ENCODE peak calls at places on chromosomes 7 and 10, in ten cellular contexts. T, Y, A, R, S, I, O, M, Q and K are unnamed samples.

GRCh38 chr10:20494474-20494873 is 402.6 kb downstream of the NEBL start:
- DNase-seq in T (peak; percentile 74), Y (no peak), A (no peak), R (no peak), S (no peak), I (no peak), O (no peak), M (peak; percentile 87), Q (no peak), K (peak; percentile 26)

GRCh38 chr7:2525931-2526630 is 6.5 kb downstream of the LFNG start:
- DNase-seq in T (no peak), Y (no peak), A (peak; percentile 55), R (no peak), S (no peak), I (no peak), O (no peak), M (no peak), Q (no peak), K (no peak)

GRCh38 chr7:101848168-101848951 is 30.9 kb downstream of the CUX1 start:
- DNase-seq in T (no peak), Y (no peak), A (no peak), R (no peak), S (no peak), I (no peak), O (no peak), M (no peak), Q (no peak), K (no peak)

GRCh38 chr7:64686493-64687184 is 20.7 kb downstream of the ZNF107 start:
- DNase-seq in T (peak; percentile 79), Y (no peak), A (no peak), R (no peak), S (no peak), I (no peak), O (no peak), M (no peak), Q (peak; percentile 59), K (no peak)

GRCh38 chr10:43160919-43161251 is 22.6 kb downstream of the CSGALNACT2 start:
- DNase-seq in T (no peak), Y (no peak), A (no peak), R (no peak), S (no peak), I (no peak), O (no peak), M (no peak), Q (no peak), K (no peak)

GRCh38 chr7:46930336-46930735 is 651.6 kb downstream of the TNS3 start:
- DNase-seq in T (peak; percentile 96), Y (no peak), A (no peak), R (no peak), S (no peak), I (peak; percentile 96), O (peak; percentile 93), M (peak; percentile 96), Q (no peak), K (peak; percentile 95)

GRCh38 chr10:12685261-12685861 is 316.2 kb downstream of the CCDC3 start:
- DNase-seq in T (no peak), Y (no peak), A (no peak), R (no peak), S (no peak), I (peak; percentile 42), O (no peak), M (no peak), Q (no peak), K (no peak)

GRCh38 chr10:43347997-43348396 is 23.4 kb upstream of the FXYD4 start:
- DNase-seq in T (peak; percentile 30), Y (no peak), A (no peak), R (no peak), S (no peak), I (no peak), O (no peak), M (no peak), Q (no peak), K (no peak)

GRCh38 chr10:126321455-126321854 is 66.8 kb downstream of the ADAM12 start:
- DNase-seq in T (no peak), Y (peak; percentile 70), A (no peak), R (no peak), S (no peak), I (no peak), O (no peak), M (no peak), Q (no peak), K (no peak)

GRCh38 chr10:18217577-18217976 is 77.4 kb downstream of the CACNB2 start:
- DNase-seq in T (no peak), Y (no peak), A (no peak), R (no peak), S (no peak), I (no peak), O (no peak), M (no peak), Q (no peak), K (no peak)

GRCh38 chr10:113221756-113222168 is 271.7 kb downstream of the TCF7L2 start:
- DNase-seq in T (peak; percentile 18), Y (peak; percentile 61), A (no peak), R (peak; percentile 4), S (no peak), I (no peak), O (no peak), M (peak; percentile 5), Q (no peak), K (no peak)

GRCh38 chr7:7761340-7761973 is 43.0 kb upstream of the RPA3 start:
- DNase-seq in T (peak; percentile 61), Y (no peak), A (no peak), R (peak; percentile 51), S (no peak), I (no peak), O (no peak), M (peak; percentile 75), Q (no peak), K (no peak)
- H3K4me3 ChIP-seq in T (peak overlapping the region; percentile 30), Y (peak overlapping the region; percentile 49), A (peak overlapping the region; percentile 92), R (peak overlapping the region; percentile 48), S (peak overlapping the region; percentile 48), I (peak overlapping the region; percentile 50), O (no peak overlapping the region), M (peak overlapping the region; percentile 45), Q (peak overlapping the region; percentile 40), K (peak overlapping the region; percentile 39)

GRCh38 chr7:159212226-159212625 is 67.6 kb upstream of the VIPR2 start:
- DNase-seq in T (no peak), Y (no peak), A (peak; percentile 8), R (no peak), S (no peak), I (no peak), O (no peak), M (no peak), Q (no peak), K (no peak)

GRCh38 chr7:159213253-159213652 is 68.6 kb upstream of the VIPR2 start:
- DNase-seq in T (no peak), Y (no peak), A (no peak), R (no peak), S (no peak), I (no peak), O (no peak), M (no peak), Q (no peak), K (no peak)

GRCh38 chr7:159215053-159215452 is 70.4 kb upstream of the VIPR2 start:
- DNase-seq in T (no peak), Y (no peak), A (no peak), R (no peak), S (no peak), I (no peak), O (no peak), M (no peak), Q (no peak), K (no peak)

GRCh38 chr7:159209429-159209828 is 64.8 kb upstream of the VIPR2 start:
- DNase-seq in T (no peak), Y (no peak), A (no peak), R (peak; percentile 6), S (no peak), I (no peak), O (no peak), M (no peak), Q (no peak), K (no peak)

GRCh38 chr7:159211540-159212182 is 67.0 kb upstream of the VIPR2 start:
- DNase-seq in T (no peak), Y (no peak), A (peak; percentile 68), R (no peak), S (no peak), I (no peak), O (no peak), M (no peak), Q (no peak), K (no peak)
- H3K4me3 ChIP-seq in T (no peak overlapping the region), Y (no peak overlapping the region), A (no peak overlapping the region), R (no peak overlapping the region), S (no peak overlapping the region), I (no peak overlapping the region), O (no peak overlapping the region), M (no peak overlapping the region), Q (no peak overlapping the region), K (no peak overlapping the region)

DNA sequence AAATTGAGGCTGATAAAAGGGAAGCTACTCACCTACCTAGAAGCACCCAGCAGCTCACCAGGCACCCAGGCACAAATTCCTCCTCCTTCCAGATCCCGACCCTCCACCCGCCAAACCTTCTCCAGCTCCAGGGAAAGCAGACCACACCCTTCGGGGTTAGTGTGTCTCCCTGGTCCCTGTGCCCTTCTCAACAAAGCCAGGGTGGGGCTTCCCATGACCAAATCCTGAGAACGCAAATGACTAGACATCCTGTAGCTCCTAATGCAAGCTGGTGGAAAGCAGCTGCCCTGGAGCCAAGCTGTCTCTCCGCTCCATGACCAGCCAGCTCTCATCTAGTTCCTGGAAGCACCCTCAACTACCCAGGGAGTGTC is 4.4 kb downstream of the TBX20 start:
- DNase-seq in T (no peak), Y (no peak), A (peak; percentile 54), R (no peak), S (no peak), I (no peak), O (no peak), M (no peak), Q (no peak), K (no peak)
- H3K4me3 ChIP-seq in T (no peak overlapping the region), Y (no peak overlapping the region), A (peak overlapping the region; percentile 89), R (no peak overlapping the region), S (no peak overlapping the region), I (no peak overlapping the region), O (no peak overlapping the region), M (no peak overlapping the region), Q (no peak overlapping the region), K (no peak overlapping the region)

GRCh38 chr10:8057636-8058273 is 3.3 kb downstream of the GATA3 start:
- DNase-seq in T (no peak), Y (no peak), A (peak; percentile 38), R (peak; percentile 3), S (no peak), I (no peak), O (no peak), M (no peak), Q (no peak), K (no peak)

GRCh38 chr10:8055420-8056349 is 1.2 kb downstream of the GATA3 start:
- DNase-seq in T (no peak), Y (no peak), A (peak; percentile 61), R (peak; percentile 54), S (no peak), I (no peak), O (no peak), M (no peak), Q (peak; percentile 52), K (no peak)

GRCh38 chr10:8056891-8057331 is 2.4 kb downstream of the GATA3 start:
- DNase-seq in T (no peak), Y (no peak), A (peak; percentile 52), R (peak; percentile 56), S (no peak), I (no peak), O (no peak), M (no peak), Q (no peak), K (no peak)

GRCh38 chr10:8054498-8055407 is at the start of gene GATA3:
- DNase-seq in T (no peak), Y (peak; percentile 94), A (peak; percentile 86), R (peak; percentile 79), S (peak; percentile 77), I (no peak), O (no peak), M (no peak), Q (peak; percentile 93), K (no peak)

GRCh38 chr10:8056378-8056777 is 1.9 kb downstream of the GATA3 start:
- DNase-seq in T (no peak), Y (no peak), A (no peak), R (no peak), S (no peak), I (no peak), O (no peak), M (no peak), Q (no peak), K (no peak)
- H3K4me3 ChIP-seq in T (no peak overlapping the region), Y (peak overlapping the region; percentile 92), A (peak overlapping the region; percentile 83), R (peak overlapping the region; percentile 87), S (peak overlapping the region; percentile 84), I (no peak overlapping the region), O (no peak overlapping the region), M (no peak overlapping the region), Q (peak overlapping the region; percentile 72), K (no peak overlapping the region)